ENCODE peak calls at places on chromosomes 12 and 14, in ten cellular contexts. V is right cardiac atrium, S is right lobe of liver, Q is OCI-LY7, K is prostate gland, J is colonic mucosa, I is pancreas, P is gastrocnemius medialis, A is tibial nerve, Z is cardiac muscle cell. O is an unnamed sample.

GRCh38 chr14:94051115-94051514 is 25.0 kb downstream of the OTUB2 start:
- DNase-seq in V (no peak), S (no peak), Q (peak), K (peak), J (peak), I (no peak), P (no peak), A (no peak), Z (peak), O (no peak)

GRCh38 chr12:129790930-129791329 is 112.9 kb downstream of the TMEM132D start:
- DNase-seq in V (no peak), S (no peak), Q (no peak), K (no peak), J (no peak), I (no peak), P (no peak), A (no peak), Z (no peak), O (no peak)

GRCh38 chr12:54404061-54405004 is 14.7 kb downstream of the ITGA5 start:
- DNase-seq in V (no peak), S (no peak), Q (peak), K (no peak), J (no peak), I (no peak), P (no peak), A (no peak), Z (peak), O (no peak)

GRCh38 chr14:34604990-34605389 is 25.0 kb downstream of the SNX6 start:
- DNase-seq in V (no peak), S (no peak), Q (no peak), K (no peak), J (no peak), I (no peak), P (no peak), A (no peak), Z (peak), O (no peak)

GRCh38 chr12:57489157-57489641 is 1.3 kb downstream of the MARS1 start:
- DNase-seq in V (no peak), S (no peak), Q (no peak), K (no peak), J (no peak), I (no peak), P (no peak), A (no peak), Z (no peak), O (no peak)

GRCh38 chr12:86634706-86635410 is 378.7 kb upstream of the MGAT4C start:
- DNase-seq in V (no peak), S (no peak), Q (no peak), K (no peak), J (no peak), I (no peak), P (no peak), A (no peak), Z (peak), O (no peak)

GRCh38 chr12:4174417-4174816 is 99.1 kb upstream of the CCND2 start:
- DNase-seq in V (no peak), S (no peak), Q (no peak), K (no peak), J (no peak), I (no peak), P (no peak), A (no peak), Z (no peak), O (no peak)

GRCh38 chr14:34488528-34488927 is 26.5 kb upstream of the SPTSSA start:
- DNase-seq in V (no peak), S (no peak), Q (no peak), K (no peak), J (no peak), I (no peak), P (no peak), A (no peak), Z (no peak), O (no peak)

GRCh38 chr12:19411234-19412221 is 27.8 kb upstream of the AEBP2 start:
- DNase-seq in V (no peak), S (no peak), Q (no peak), K (no peak), J (no peak), I (no peak), P (no peak), A (no peak), Z (no peak), O (no peak)

GRCh38 chr14:100127853-100128455 is 31.5 kb downstream of the DEGS2 start:
- DNase-seq in V (no peak), S (no peak), Q (no peak), K (no peak), J (no peak), I (no peak), P (no peak), A (no peak), Z (no peak), O (no peak)

DNA sequence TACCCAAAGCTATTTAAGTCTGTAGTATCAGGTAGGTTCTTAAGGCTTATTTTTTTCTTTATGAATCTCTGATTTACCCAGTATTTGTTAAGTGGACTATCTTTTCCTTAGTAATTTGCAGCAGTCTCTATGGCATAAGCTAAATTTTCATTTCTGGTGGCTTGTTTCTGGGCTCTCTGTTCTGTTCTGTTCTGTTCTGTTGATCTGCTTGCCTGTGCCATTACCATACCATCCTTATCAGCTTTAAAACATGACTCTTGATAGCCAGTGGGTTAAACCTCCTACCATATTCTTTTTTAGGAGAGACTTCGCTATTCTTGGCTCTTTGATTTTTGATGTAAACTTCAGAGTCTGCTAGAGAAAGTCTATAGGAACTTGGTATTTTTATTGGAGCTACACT is 46.8 kb downstream of the PCNX1 start:
- DNase-seq in V (no peak), S (no peak), Q (no peak), K (no peak), J (no peak), I (no peak), P (no peak), A (no peak), Z (no peak), O (no peak)
- H3K27ac ChIP-seq in V (no peak), S (no peak), Q (no peak), K (no peak), J (no peak), I (no peak), P (no peak), A (no peak), Z (peak), O (no peak)

GRCh38 chr12:90280564-90281058 is 572.0 kb upstream of the ATP2B1 start:
- DNase-seq in V (no peak), S (no peak), Q (no peak), K (no peak), J (no peak), I (no peak), P (no peak), A (no peak), Z (peak), O (no peak)
- H3K27ac ChIP-seq in V (no peak), S (no peak), Q (no peak), K (no peak), J (no peak), I (no peak), P (no peak), A (no peak), Z (no peak), O (no peak)

GRCh38 chr14:68584786-68585185 is 208.1 kb downstream of the ZFP36L1 start:
- DNase-seq in V (no peak), S (no peak), Q (no peak), K (no peak), J (no peak), I (no peak), P (peak), A (no peak), Z (no peak), O (no peak)
- H3K27ac ChIP-seq in V (no peak), S (no peak), Q (no peak), K (no peak), J (no peak), I (no peak), P (peak), A (no peak), Z (no peak), O (peak)

GRCh38 chr14:54709867-54710266 is 142.9 kb downstream of the SAMD4A start:
- DNase-seq in V (no peak), S (no peak), Q (no peak), K (no peak), J (no peak), I (no peak), P (no peak), A (no peak), Z (no peak), O (no peak)
- H3K27ac ChIP-seq in V (no peak), S (peak), Q (no peak), K (no peak), J (no peak), I (no peak), P (peak), A (no peak), Z (peak), O (no peak)

GRCh38 chr14:96391293-96392118 is 422 bp upstream of the AK7 start:
- DNase-seq in V (peak), S (peak), Q (peak), K (peak), J (peak), I (peak), P (peak), A (peak), Z (peak), O (peak)
- H3K27ac ChIP-seq in V (peak), S (no peak), Q (peak), K (peak), J (peak), I (peak), P (peak), A (peak), Z (no peak), O (peak)